ENCODE peak calls at places on chromosomes 7 and 10, in eight cellular contexts. T, I, G, J, K, Z, U and M are unnamed samples. For H3K4me1 and H3K9me3, the result is how much of the 10 kb centered on the place peaks cover.

GRCh38 chr10:51689536-51689935 is 9.9 kb downstream of the CSTF2T start:
- ATAC-seq in T (no peak), I (peak), G (no peak), J (no peak), K (no peak), Z (no peak), U (no peak), M (no peak)

GRCh38 chr10:34091796-34092195 is 723.3 kb downstream of the PARD3 start:
- ATAC-seq in T (no peak), I (no peak), G (no peak), J (no peak), K (peak), Z (peak), U (no peak), M (no peak)

GRCh38 chr10:16788125-16788524 is 29.1 kb downstream of the RSU1 start:
- ATAC-seq in T (no peak), I (no peak), G (no peak), J (no peak), K (no peak), Z (no peak), U (no peak), M (no peak)

GRCh38 chr7:29565982-29566746 is 2.5 kb downstream of the PRR15 start:
- ATAC-seq in T (no peak), I (no peak), G (no peak), J (no peak), K (peak), Z (peak), U (peak), M (peak)

GRCh38 chr7:90064370-90064769 is 89.9 kb upstream of the STEAP1 start:
- ATAC-seq in T (no peak), I (no peak), G (no peak), J (no peak), K (no peak), Z (no peak), U (no peak), M (no peak)

GRCh38 chr10:46229144-46229563 is 57.6 kb upstream of the ANTXRL start:
- ATAC-seq in T (peak), I (no peak), G (no peak), J (no peak), K (peak), Z (peak), U (peak), M (no peak)

GRCh38 chr10:129768437-129769355 is 195.4 kb downstream of the EBF3 start:
- ATAC-seq in T (peak), I (no peak), G (no peak), J (no peak), K (no peak), Z (no peak), U (no peak), M (no peak)

GRCh38 chr7:40700653-40701475 is 566.1 kb downstream of the SUGCT start:
- ATAC-seq in T (no peak), I (peak), G (no peak), J (no peak), K (no peak), Z (no peak), U (no peak), M (no peak)

GRCh38 chr7:69749994-69750393 is 151.7 kb downstream of the AUTS2 start:
- ATAC-seq in T (no peak), I (no peak), G (no peak), J (no peak), K (no peak), Z (no peak), U (no peak), M (no peak)

GRCh38 chr10:22573820-22574569 is 140.4 kb downstream of the PIP4K2A start:
- ATAC-seq in T (peak), I (no peak), G (no peak), J (no peak), K (peak), Z (peak), U (no peak), M (no peak)

GRCh38 chr10:11138634-11139033 is 121.0 kb downstream of the CELF2 start:
- ATAC-seq in T (no peak), I (no peak), G (no peak), J (no peak), K (no peak), Z (no peak), U (no peak), M (no peak)

GRCh38 chr7:116477646-116478045 is 21.9 kb upstream of the CAV2 start:
- ATAC-seq in T (no peak), I (peak), G (no peak), J (no peak), K (no peak), Z (no peak), U (no peak), M (no peak)

GRCh38 chr7:34064511-34065158 is 159.3 kb downstream of the BMPER start:
- ATAC-seq in T (no peak), I (no peak), G (no peak), J (peak), K (peak), Z (peak), U (no peak), M (peak)

DNA sequence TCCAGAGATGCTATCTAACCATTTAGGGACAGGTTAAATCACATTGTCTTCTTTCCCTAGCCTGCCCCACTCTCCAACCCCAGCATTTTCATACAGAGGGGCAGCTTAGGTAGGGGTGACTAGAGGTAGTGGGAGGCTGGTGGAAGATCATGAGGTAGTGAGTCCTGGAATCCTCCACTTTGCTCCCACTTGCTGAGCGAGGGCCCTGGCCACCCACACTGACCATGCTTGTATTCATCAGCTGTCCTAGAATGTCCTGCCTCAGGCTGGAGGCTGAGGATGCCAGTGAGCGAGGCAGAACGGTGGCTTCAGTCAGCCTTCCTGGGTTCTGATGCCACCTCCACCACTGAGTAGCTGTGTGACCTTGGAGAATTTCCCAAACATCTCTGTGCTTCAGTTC is 34.7 kb upstream of the PFKFB3 start:
- ATAC-seq in T (no peak), I (no peak), G (no peak), J (no peak), K (no peak), Z (no peak), U (no peak), M (no peak)
- H3K4me1 ChIP-seq in T (under half), I (under half), G (under half), J (half or more), K (under half), Z (half or more), U (under half), M (under half)

GRCh38 chr10:99522511-99523250 is 10.1 kb upstream of the NKX2-3 start:
- ATAC-seq in T (peak), I (no peak), G (no peak), J (no peak), K (no peak), Z (no peak), U (no peak), M (no peak)

GRCh38 chr10:99525897-99526296 is 6.8 kb upstream of the NKX2-3 start:
- ATAC-seq in T (no peak), I (no peak), G (no peak), J (no peak), K (no peak), Z (no peak), U (no peak), M (no peak)

GRCh38 chr10:99523251-99523773 is 9.4 kb upstream of the NKX2-3 start:
- ATAC-seq in T (no peak), I (no peak), G (no peak), J (no peak), K (no peak), Z (no peak), U (no peak), M (no peak)

GRCh38 chr10:99524736-99525380 is 7.9 kb upstream of the NKX2-3 start:
- ATAC-seq in T (no peak), I (no peak), G (no peak), J (no peak), K (no peak), Z (no peak), U (no peak), M (no peak)

GRCh38 chr10:99524050-99524666 is 8.6 kb upstream of the NKX2-3 start:
- ATAC-seq in T (no peak), I (no peak), G (no peak), J (no peak), K (no peak), Z (no peak), U (no peak), M (no peak)
- H3K9me3 ChIP-seq in T (under half), I (under half), G (under half), J (under half), K (under half), Z (under half), U (under half), M (under half)

GRCh38 chr10:306654-307185 is 171.5 kb downstream of the ZMYND11 start:
- ATAC-seq in T (peak), I (no peak), G (peak), J (peak), K (no peak), Z (no peak), U (no peak), M (peak)

GRCh38 chr10:310371-310770 is 175.1 kb downstream of the ZMYND11 start:
- ATAC-seq in T (no peak), I (no peak), G (no peak), J (no peak), K (no peak), Z (no peak), U (no peak), M (no peak)

GRCh38 chr10:307659-308058 is 172.4 kb downstream of the ZMYND11 start:
- ATAC-seq in T (no peak), I (no peak), G (no peak), J (no peak), K (no peak), Z (no peak), U (no peak), M (no peak)

GRCh38 chr10:308101-308500 is 172.8 kb downstream of the ZMYND11 start:
- ATAC-seq in T (peak), I (no peak), G (no peak), J (no peak), K (no peak), Z (no peak), U (no peak), M (no peak)

GRCh38 chr10:308572-309085 is 173.4 kb downstream of the ZMYND11 start:
- ATAC-seq in T (peak), I (no peak), G (no peak), J (no peak), K (peak), Z (no peak), U (peak), M (no peak)
- H3K4me1 ChIP-seq in T (under half), I (under half), G (under half), J (under half), K (under half), Z (under half), U (under half), M (under half)

GRCh38 chr7:157715071-157715937 is 378.5 kb downstream of the DNAJB6 start:
- ATAC-seq in T (peak), I (no peak), G (no peak), J (no peak), K (no peak), Z (no peak), U (no peak), M (no peak)
- H3K9me3 ChIP-seq in T (under half), I (under half), G (under half), J (under half), K (under half), Z (under half), U (under half), M (under half)

GRCh38 chr10:80156216-80156615 is 23.7 kb downstream of the PLAC9 start:
- ATAC-seq in T (no peak), I (no peak), G (no peak), J (no peak), K (no peak), Z (no peak), U (no peak), M (no peak)

GRCh38 chr10:80154626-80154977 is 22.1 kb downstream of the PLAC9 start:
- ATAC-seq in T (no peak), I (no peak), G (no peak), J (no peak), K (no peak), Z (no peak), U (no peak), M (no peak)

GRCh38 chr10:80153460-80153859 is 20.9 kb downstream of the PLAC9 start:
- ATAC-seq in T (no peak), I (no peak), G (no peak), J (no peak), K (no peak), Z (no peak), U (no peak), M (no peak)

GRCh38 chr10:80155696-80156215 is 23.2 kb downstream of the PLAC9 start:
- ATAC-seq in T (no peak), I (peak), G (no peak), J (no peak), K (no peak), Z (no peak), U (no peak), M (no peak)

GRCh38 chr10:80154978-80155695 is 22.6 kb downstream of the PLAC9 start:
- ATAC-seq in T (no peak), I (peak), G (no peak), J (no peak), K (peak), Z (peak), U (no peak), M (peak)
- H3K4me1 ChIP-seq in T (under half), I (half or more), G (under half), J (under half), K (under half), Z (under half), U (under half), M (under half)

GRCh38 chr7:305410-306151 is 15.6 kb downstream of the FOXL3 start:
- ATAC-seq in T (no peak), I (no peak), G (no peak), J (no peak), K (no peak), Z (no peak), U (no peak), M (no peak)
- H3K9me3 ChIP-seq in T (under half), I (under half), G (under half), J (under half), K (under half), Z (under half), U (under half), M (under half)

GRCh38 chr7:47217086-47217485 is 364.8 kb downstream of the TNS3 start:
- ATAC-seq in T (no peak), I (no peak), G (no peak), J (no peak), K (no peak), Z (no peak), U (no peak), M (no peak)
- H3K4me1 ChIP-seq in T (under half), I (under half), G (under half), J (under half), K (under half), Z (under half), U (under half), M (under half)

GRCh38 chr7:158563051-158563450 is 24.6 kb downstream of the PTPRN2 start:
- ATAC-seq in T (no peak), I (no peak), G (no peak), J (no peak), K (no peak), Z (no peak), U (no peak), M (no peak)
- H3K9me3 ChIP-seq in T (under half), I (under half), G (under half), J (under half), K (under half), Z (under half), U (under half), M (under half)

GRCh38 chr10:113202011-113202410 is 252.0 kb downstream of the TCF7L2 start:
- ATAC-seq in T (peak), I (no peak), G (no peak), J (no peak), K (no peak), Z (no peak), U (no peak), M (no peak)
- H3K4me1 ChIP-seq in T (under half), I (under half), G (under half), J (under half), K (under half), Z (under half), U (under half), M (under half)

DNA sequence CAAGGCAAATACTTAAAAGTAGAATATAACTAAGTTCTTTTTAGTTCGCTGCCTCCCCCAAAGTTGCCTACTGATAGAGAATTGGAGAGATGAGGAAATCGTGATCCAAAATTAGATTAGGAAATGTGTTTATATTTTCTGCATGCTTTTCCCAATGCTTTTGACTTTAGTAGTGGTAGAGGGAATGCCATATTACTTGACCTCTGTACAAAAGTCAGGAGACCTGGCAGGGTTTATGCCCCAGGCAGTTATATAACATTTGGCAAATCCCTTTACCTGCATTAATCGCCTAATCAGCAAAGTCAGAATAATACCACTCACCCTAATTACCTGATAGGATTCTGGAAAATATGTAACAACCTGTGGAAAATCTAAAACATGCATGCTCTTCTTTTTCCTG is 142.9 kb downstream of the ANKRD30A start:
- ATAC-seq in T (no peak), I (no peak), G (no peak), J (no peak), K (no peak), Z (no peak), U (no peak), M (no peak)
- H3K9me3 ChIP-seq in T (under half), I (under half), G (under half), J (under half), K (under half), Z (under half), U (under half), M (under half)